ENCODE peak calls at places on chromosomes 2 and 18, in four cellular contexts. Q, I, B and R are unnamed samples.

GRCh38 chr2:120963997-120964396 is 228.3 kb downstream of the GLI2 start:
- DNase-seq in Q (no peak), I (no peak), B (no peak), R (no peak)

GRCh38 chr18:35477974-35478373 is 19.8 kb downstream of the INO80C start:
- DNase-seq in Q (no peak), I (no peak), B (no peak), R (no peak)

GRCh38 chr2:10658914-10659257 is 30.9 kb downstream of the NOL10 start:
- DNase-seq in Q (no peak), I (no peak), B (no peak), R (no peak)

GRCh38 chr2:240613781-240614180 is 11.5 kb upstream of the GPR35 start:
- DNase-seq in Q (no peak), I (no peak), B (no peak), R (no peak)

GRCh38 chr2:19785867-19786266 is 115.9 kb downstream of the TTC32 start:
- DNase-seq in Q (no peak), I (no peak), B (no peak), R (no peak)

GRCh38 chr18:79570266-79571201 is 109.1 kb upstream of the CTDP1 start:
- DNase-seq in Q (peak; percentile 9), I (peak; percentile 45), B (no peak), R (no peak)

GRCh38 chr2:124666976-124667375 is 641.9 kb downstream of the CNTNAP5 start:
- DNase-seq in Q (no peak), I (no peak), B (no peak), R (no peak)

GRCh38 chr18:22349966-22350365 is 67.7 kb downstream of the CTAGE1 start:
- DNase-seq in Q (no peak), I (no peak), B (no peak), R (no peak)

GRCh38 chr2:190640124-190640523 is 8.8 kb upstream of the NAB1 start:
- DNase-seq in Q (no peak), I (no peak), B (no peak), R (no peak)

GRCh38 chr2:28951910-28952805 is 28.9 kb upstream of the TOGARAM2 start:
- DNase-seq in Q (no peak), I (no peak), B (peak; percentile 21), R (no peak)

GRCh38 chr2:104866883-104867350 is 13.0 kb downstream of the POU3F3 start:
- DNase-seq in Q (no peak), I (no peak), B (no peak), R (no peak)

GRCh38 chr18:72762505-72763122 is 105.2 kb downstream of the NETO1 start:
- DNase-seq in Q (no peak), I (peak; percentile 31), B (peak; percentile 61), R (peak; percentile 62)

GRCh38 chr2:134365356-134365755 is 111.5 kb downstream of the MGAT5 start:
- DNase-seq in Q (no peak), I (peak; percentile 53), B (no peak), R (peak; percentile 14)

GRCh38 chr18:63975632-63976031 is 5.8 kb downstream of the SERPINB8 start:
- DNase-seq in Q (no peak), I (no peak), B (no peak), R (no peak)

GRCh38 chr2:195212586-195212985 is 444.4 kb upstream of the SLC39A10 start:
- DNase-seq in Q (no peak), I (no peak), B (no peak), R (no peak)

GRCh38 chr2:120567128-120567527 is 168.5 kb upstream of the GLI2 start:
- DNase-seq in Q (no peak), I (no peak), B (no peak), R (no peak)

GRCh38 chr2:210003394-210003793 is 956 bp downstream of the RPE start:
- DNase-seq in Q (no peak), I (no peak), B (no peak), R (no peak)

GRCh38 chr2:55151721-55152433 is 80.2 kb downstream of the CLHC1 start:
- DNase-seq in Q (no peak), I (no peak), B (no peak), R (no peak)

GRCh38 chr18:25282282-25282681 is 69.7 kb downstream of the ZNF521 start:
- DNase-seq in Q (peak; percentile 30), I (no peak), B (no peak), R (no peak)

GRCh38 chr2:88590998-88591613 is 36.2 kb downstream of the EIF2AK3 start:
- DNase-seq in Q (no peak), I (peak; percentile 77), B (peak; percentile 50), R (peak; percentile 83)

GRCh38 chr2:160055726-160056108 is 6.7 kb downstream of the PLA2R1 start:
- DNase-seq in Q (no peak), I (peak; percentile 34), B (no peak), R (no peak)